ENCODE peak calls at places on chromosomes 7 and 10, in ten cellular contexts. O is tibial nerve, T is GM12878, C is uterus, U is esophagus muscularis mucosa, Y is H1, V is body of pancreas, E is sigmoid colon, F is ovary, P is gastrocnemius medialis. D is an unnamed sample.
A peak's percentile ranks its signal among the peaks of the same experiment; 100 is the strongest.

GRCh38 chr10:75754096-75754495 is 322.7 kb downstream of the LRMDA start:
- DNase-seq in T (no peak), O (no peak), F (no peak), P (no peak), E (no peak), V (no peak), C (no peak), Y (no peak), U (peak; percentile 42), D (no peak)

GRCh38 chr7:128063025-128063560 is 31.9 kb upstream of the LRRC4 start:
- DNase-seq in F (no peak), O (no peak), U (no peak), E (no peak), C (no peak), P (no peak), Y (no peak), V (no peak), T (no peak), D (no peak)

GRCh38 chr7:27359167-27359731 is 116.6 kb downstream of the EVX1 start:
- DNase-seq in V (no peak), P (no peak), Y (no peak), E (no peak), F (no peak), C (no peak), O (no peak), T (no peak), U (no peak), D (no peak)

GRCh38 chr7:31105256-31105950 is 53.3 kb downstream of the ADCYAP1R1 start:
- DNase-seq in T (no peak), P (no peak), V (no peak), O (no peak), F (no peak), C (no peak), E (no peak), U (no peak), Y (no peak), D (peak; percentile 33)

GRCh38 chr7:105309235-105310156 is 79.2 kb downstream of the SRPK2 start:
- DNase-seq in U (no peak), Y (no peak), T (no peak), C (no peak), V (no peak), P (no peak), O (no peak), E (no peak), F (no peak), D (no peak)

GRCh38 chr7:70935854-70936253 is 196.1 kb upstream of the GALNT17 start:
- DNase-seq in T (no peak), O (no peak), V (no peak), F (no peak), Y (no peak), E (no peak), P (no peak), U (no peak), C (no peak), D (no peak)

GRCh38 chr10:84076540-84077195 is 62.6 kb upstream of the GHITM start:
- DNase-seq in F (no peak), C (peak; percentile 28), O (no peak), E (no peak), T (no peak), Y (no peak), V (no peak), U (peak; percentile 84), P (no peak), D (no peak)

GRCh38 chr7:158323741-158324396 is 263.8 kb downstream of the PTPRN2 start:
- DNase-seq in O (no peak), V (no peak), U (no peak), F (no peak), T (no peak), C (no peak), E (no peak), Y (peak; percentile 37), P (no peak), D (peak; percentile 51)

GRCh38 chr10:121131426-121132277 is 280.5 kb downstream of the WDR11 start:
- DNase-seq in E (no peak), T (no peak), P (no peak), V (no peak), Y (no peak), F (no peak), O (no peak), U (no peak), C (no peak), D (no peak)

GRCh38 chr7:111873963-111874693 is 311.8 kb upstream of the IMMP2L start:
- DNase-seq in Y (no peak), O (no peak), U (no peak), F (no peak), V (no peak), C (no peak), T (no peak), P (no peak), E (no peak), D (no peak)

GRCh38 chr10:3853547-3853989 is 68.6 kb upstream of the KLF6 start:
- DNase-seq in O (no peak), T (no peak), E (peak; percentile 87), U (no peak), V (peak; percentile 67), C (peak; percentile 55), Y (no peak), P (no peak), F (no peak), D (no peak)

GRCh38 chr10:127368937-127369336 is 172.5 kb upstream of the INSYN2A start:
- DNase-seq in O (no peak), E (no peak), V (no peak), F (no peak), U (no peak), P (no peak), T (no peak), Y (no peak), C (no peak), D (no peak)

GRCh38 chr7:134108803-134109202 is 18.3 kb upstream of the LRGUK start:
- DNase-seq in P (no peak), O (no peak), T (no peak), E (no peak), F (no peak), Y (no peak), V (no peak), U (no peak), C (no peak), D (no peak)

GRCh38 chr10:125982256-125982948 is 86.0 kb downstream of the FANK1 start:
- DNase-seq in V (peak; percentile 57), U (no peak), E (no peak), O (peak; percentile 74), P (no peak), F (no peak), Y (no peak), C (peak; percentile 41), T (peak; percentile 35), D (no peak)

GRCh38 chr10:124053971-124054370 is 39.4 kb downstream of the CHST15 start:
- DNase-seq in V (no peak), E (no peak), T (no peak), U (no peak), C (no peak), Y (no peak), O (no peak), F (no peak), P (no peak), D (no peak)

GRCh38 chr10:57141708-57142107 is 780.6 kb upstream of the ZWINT start:
- DNase-seq in U (no peak), V (no peak), C (no peak), P (no peak), Y (no peak), F (no peak), E (no peak), O (no peak), T (no peak), D (no peak)

GRCh38 chr10:126561499-126562208 is 108.8 kb downstream of the C10orf90 start:
- DNase-seq in U (peak; percentile 55), E (no peak), F (no peak), P (no peak), C (no peak), Y (no peak), T (no peak), V (no peak), O (no peak), D (no peak)

GRCh38 chr7:98283127-98283886 is 1.8 kb downstream of the BRI3 start:
- DNase-seq in U (no peak), V (peak; percentile 68), T (no peak), Y (no peak), O (peak; percentile 61), F (no peak), E (peak; percentile 77), P (peak; percentile 84), C (peak; percentile 45), D (peak; percentile 85)
- TF ChIP-seq POLR2A in U (peak; percentile 47), V (peak; percentile 50), T (no peak), Y (no peak), O (peak; percentile 39), F (no peak), E (no peak), P (peak; percentile 85), C (no peak), D (peak; percentile 28)

GRCh38 chr7:36357054-36357453 is 32.6 kb upstream of the ANLN start:
- DNase-seq in U (no peak), Y (no peak), C (no peak), F (no peak), E (no peak), T (no peak), V (no peak), P (no peak), O (no peak), D (no peak)

GRCh38 chr7:36360244-36360643 is 29.4 kb upstream of the ANLN start:
- DNase-seq in O (no peak), P (no peak), T (no peak), F (no peak), C (no peak), U (no peak), E (no peak), Y (no peak), V (no peak), D (no peak)

GRCh38 chr7:36355490-36355889 is 34.2 kb upstream of the ANLN start:
- DNase-seq in F (no peak), U (no peak), E (no peak), V (no peak), C (no peak), P (no peak), T (no peak), Y (no peak), O (no peak), D (no peak)

GRCh38 chr7:36361227-36361626 is 28.4 kb upstream of the ANLN start:
- DNase-seq in V (no peak), P (no peak), T (no peak), O (no peak), C (no peak), Y (no peak), F (no peak), E (no peak), U (no peak), D (no peak)

GRCh38 chr7:36358589-36358988 is 31.1 kb upstream of the ANLN start:
- DNase-seq in V (no peak), Y (no peak), C (no peak), O (no peak), F (no peak), U (no peak), E (no peak), T (no peak), P (no peak), D (no peak)
- H3K27me3 ChIP-seq in V (no peaks in the 10 kb centered on the region), Y (peaks cover 66% of the 10 kb centered on the region), C (no peaks in the 10 kb centered on the region), O (no peaks in the 10 kb centered on the region), F (no peaks in the 10 kb centered on the region), U (no peaks in the 10 kb centered on the region), E (no peaks in the 10 kb centered on the region), T (no peaks in the 10 kb centered on the region), P (no peaks in the 10 kb centered on the region), D (no peaks in the 10 kb centered on the region)

GRCh38 chr7:155371884-155372781 is 74.5 kb downstream of the INSIG1 start:
- DNase-seq in T (no peak), U (no peak), O (no peak), Y (peak; percentile 60), P (no peak), C (no peak), V (peak; percentile 20), E (no peak), F (no peak), D (peak; percentile 82)
- TF ChIP-seq CTCF in T (peak; percentile 40), U (no peak), O (no peak), Y (peak; percentile 6), P (peak; percentile 41), C (no peak), V (peak; percentile 47), E (no peak), F (no peak), D (peak; percentile 23)

GRCh38 chr7:12111461-12112405 is 99.4 kb upstream of the TMEM106B start:
- DNase-seq in T (no peak), Y (peak; percentile 83), P (no peak), O (no peak), U (no peak), F (peak; percentile 79), C (peak; percentile 39), V (peak; percentile 7), E (peak; percentile 90), D (peak; percentile 72)
- TF ChIP-seq POLR2A in T (no peak), Y (no peak), P (no peak), O (peak; percentile 36), U (no peak), F (no peak), C (no peak), V (peak; percentile 11), E (peak; percentile 8), D (no peak)

D was measured in spleen.